ENCODE peak calls at places on chromosomes 7 and 10, in seven cellular contexts. One of them, this sample, is unnamed.
A peak's percentile ranks its signal among the peaks of the same experiment; 100 is the strongest.

GRCh38 chr10:2222631-2223030 is 485.3 kb upstream of the ADARB2 start:
- DNase-seq in astrocyte of the cerebellum: no peak
- DNase-seq in neuronal stem cell: no peak
- DNase-seq in colonic mucosa: no peak
- DNase-seq in cardiac muscle cell: no peak
- DNase-seq in right atrium auricular region: no peak
- DNase-seq in A549: no peak
- DNase-seq in this sample: no peak

GRCh38 chr7:21450876-21451275 is 23.0 kb downstream of the SP4 start:
- DNase-seq in astrocyte of the cerebellum: no peak
- DNase-seq in cardiac muscle cell: no peak
- DNase-seq in right atrium auricular region: no peak
- DNase-seq in colonic mucosa: no peak
- DNase-seq in neuronal stem cell: no peak
- DNase-seq in A549: no peak
- DNase-seq in this sample: no peak

GRCh38 chr10:116848912-116849270 is 408 bp upstream of the ENO4 start:
- DNase-seq in astrocyte of the cerebellum: no peak
- DNase-seq in cardiac muscle cell: no peak
- DNase-seq in neuronal stem cell: no peak
- DNase-seq in colonic mucosa: no peak
- DNase-seq in right atrium auricular region: no peak
- DNase-seq in A549: no peak
- DNase-seq in this sample: no peak

GRCh38 chr7:7122033-7122478 is 60.3 kb upstream of the C1GALT1 start:
- DNase-seq in cardiac muscle cell: no peak
- DNase-seq in astrocyte of the cerebellum: no peak
- DNase-seq in right atrium auricular region: no peak
- DNase-seq in colonic mucosa: no peak
- DNase-seq in A549: no peak
- DNase-seq in neuronal stem cell: no peak
- DNase-seq in this sample: no peak

GRCh38 chr7:103702454-103702853 is 256.4 kb upstream of the SLC26A5 start:
- DNase-seq in right atrium auricular region: no peak
- DNase-seq in A549: no peak
- DNase-seq in astrocyte of the cerebellum: no peak
- DNase-seq in colonic mucosa: no peak
- DNase-seq in cardiac muscle cell: no peak
- DNase-seq in neuronal stem cell: no peak
- DNase-seq in this sample: no peak

GRCh38 chr7:50787825-50788224 is 5.1 kb upstream of the GRB10 start:
- DNase-seq in neuronal stem cell: no peak
- DNase-seq in cardiac muscle cell: no peak
- DNase-seq in A549: no peak
- DNase-seq in astrocyte of the cerebellum: no peak
- DNase-seq in right atrium auricular region: no peak
- DNase-seq in colonic mucosa: no peak
- DNase-seq in this sample: no peak

GRCh38 chr7:64879097-64879730 is 23.9 kb upstream of the ZNF273 start:
- DNase-seq in colonic mucosa: peak; percentile 12
- DNase-seq in right atrium auricular region: peak; percentile 38
- DNase-seq in cardiac muscle cell: no peak
- DNase-seq in A549: no peak
- DNase-seq in neuronal stem cell: no peak
- DNase-seq in astrocyte of the cerebellum: no peak
- DNase-seq in this sample: peak; percentile 43

GRCh38 chr10:114720685-114721278 is 62.7 kb upstream of the ABLIM1 start:
- DNase-seq in right atrium auricular region: no peak
- DNase-seq in astrocyte of the cerebellum: no peak
- DNase-seq in cardiac muscle cell: peak; percentile 91
- DNase-seq in A549: no peak
- DNase-seq in colonic mucosa: no peak
- DNase-seq in neuronal stem cell: no peak
- DNase-seq in this sample: no peak

GRCh38 chr7:93461350-93461749 is 113.2 kb downstream of the CALCR start:
- DNase-seq in cardiac muscle cell: no peak
- DNase-seq in A549: no peak
- DNase-seq in neuronal stem cell: no peak
- DNase-seq in colonic mucosa: no peak
- DNase-seq in astrocyte of the cerebellum: no peak
- DNase-seq in right atrium auricular region: no peak
- DNase-seq in this sample: no peak

GRCh38 chr10:96448021-96448457 is 65.7 kb downstream of the TLL2 start:
- DNase-seq in colonic mucosa: no peak
- DNase-seq in cardiac muscle cell: no peak
- DNase-seq in neuronal stem cell: no peak
- DNase-seq in right atrium auricular region: no peak
- DNase-seq in astrocyte of the cerebellum: peak; percentile 22
- DNase-seq in A549: no peak
- DNase-seq in this sample: no peak

DNA sequence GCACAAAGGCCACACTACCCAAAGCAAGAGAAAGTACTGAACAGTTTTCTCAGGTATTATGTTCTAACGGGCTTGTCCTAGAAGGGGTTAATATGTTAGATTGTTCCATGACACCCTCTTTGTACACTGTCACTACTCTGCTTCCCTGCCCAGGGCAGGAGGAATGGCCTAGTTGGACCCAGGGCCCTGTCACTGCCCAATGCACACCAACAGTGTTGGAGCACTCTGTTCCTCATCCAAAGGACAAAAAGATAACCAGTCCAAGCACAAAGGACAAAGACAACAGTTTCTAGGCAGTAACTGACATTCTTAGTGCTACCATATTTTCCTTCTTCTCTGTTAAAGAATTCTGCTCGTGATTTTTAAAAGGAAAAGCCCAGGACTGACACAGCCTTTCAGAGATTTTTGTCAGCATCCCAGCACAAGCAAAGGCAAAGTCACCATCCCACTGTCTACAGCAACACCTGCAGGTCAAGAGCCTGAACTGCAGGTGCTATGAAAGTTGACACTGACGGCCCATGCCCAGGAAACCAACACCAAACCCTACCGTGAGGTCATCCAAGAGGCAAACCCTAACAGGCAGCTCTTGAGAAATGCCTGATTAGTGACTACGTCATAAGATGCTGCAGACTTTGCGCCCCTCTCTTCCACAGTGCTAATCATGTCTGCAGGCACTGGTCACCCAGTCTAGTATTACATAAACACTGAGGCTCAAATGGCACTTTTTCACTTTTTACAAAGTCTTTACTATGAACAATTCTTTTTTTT is 13.2 kb downstream of the NUDCD3 start:
- DNase-seq in A549: peak; percentile 84
- DNase-seq in cardiac muscle cell: peak; percentile 75
- DNase-seq in neuronal stem cell: peak; percentile 62
- DNase-seq in astrocyte of the cerebellum: peak; percentile 48
- DNase-seq in colonic mucosa: peak; percentile 42
- DNase-seq in right atrium auricular region: peak; percentile 71
- DNase-seq in this sample: peak; percentile 38
- H3K4me3 ChIP-seq in A549: no peak overlapping the region
- H3K4me3 ChIP-seq in cardiac muscle cell: no peak overlapping the region
- H3K4me3 ChIP-seq in neuronal stem cell: no peak overlapping the region
- H3K4me3 ChIP-seq in astrocyte of the cerebellum: no peak overlapping the region
- H3K4me3 ChIP-seq in colonic mucosa: no peak overlapping the region
- H3K4me3 ChIP-seq in right atrium auricular region: no peak overlapping the region
- H3K4me3 ChIP-seq in this sample: no peak overlapping the region

GRCh38 chr7:101688183-101688831 is 59.2 kb upstream of the MYL10 start:
- DNase-seq in A549: peak; percentile 85
- DNase-seq in cardiac muscle cell: peak; percentile 83
- DNase-seq in colonic mucosa: peak; percentile 87
- DNase-seq in neuronal stem cell: peak; percentile 79
- DNase-seq in astrocyte of the cerebellum: no peak
- DNase-seq in right atrium auricular region: peak; percentile 73
- DNase-seq in this sample: peak; percentile 36

GRCh38 chr7:101687081-101687480 is 58.0 kb upstream of the MYL10 start:
- DNase-seq in neuronal stem cell: no peak
- DNase-seq in astrocyte of the cerebellum: no peak
- DNase-seq in right atrium auricular region: no peak
- DNase-seq in cardiac muscle cell: no peak
- DNase-seq in A549: no peak
- DNase-seq in colonic mucosa: no peak
- DNase-seq in this sample: no peak

GRCh38 chr7:101686030-101686429 is 56.9 kb upstream of the MYL10 start:
- DNase-seq in neuronal stem cell: no peak
- DNase-seq in colonic mucosa: no peak
- DNase-seq in A549: no peak
- DNase-seq in astrocyte of the cerebellum: no peak
- DNase-seq in right atrium auricular region: no peak
- DNase-seq in cardiac muscle cell: no peak
- DNase-seq in this sample: peak; percentile 44

GRCh38 chr7:101688995-101689907 is 60.2 kb upstream of the MYL10 start:
- DNase-seq in right atrium auricular region: no peak
- DNase-seq in colonic mucosa: no peak
- DNase-seq in A549: no peak
- DNase-seq in cardiac muscle cell: no peak
- DNase-seq in astrocyte of the cerebellum: no peak
- DNase-seq in neuronal stem cell: no peak
- DNase-seq in this sample: no peak

DNA sequence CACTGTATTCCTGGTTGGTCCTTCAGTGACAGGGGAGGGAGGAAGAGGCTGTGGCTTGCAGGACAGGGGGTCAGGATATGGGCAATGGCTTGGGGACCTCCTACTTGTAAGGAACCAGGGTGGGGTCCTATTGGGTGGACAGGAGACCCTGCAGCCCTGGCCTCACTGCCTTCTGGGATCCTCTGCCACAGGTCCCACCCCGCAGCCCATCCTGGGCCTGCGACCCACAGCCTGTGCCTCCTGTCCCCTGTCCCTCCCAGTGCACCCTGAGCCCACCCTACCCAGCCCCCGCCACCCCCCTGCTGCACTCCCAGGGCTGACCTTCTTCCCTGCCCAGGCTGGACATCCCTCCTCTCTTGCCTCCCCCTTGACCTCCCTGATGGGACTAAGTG is 58.7 kb upstream of the MYL10 start:
- DNase-seq in astrocyte of the cerebellum: no peak
- DNase-seq in right atrium auricular region: no peak
- DNase-seq in colonic mucosa: no peak
- DNase-seq in cardiac muscle cell: no peak
- DNase-seq in neuronal stem cell: no peak
- DNase-seq in A549: no peak
- DNase-seq in this sample: no peak
- H3K4me3 ChIP-seq in astrocyte of the cerebellum: no peak overlapping the region
- H3K4me3 ChIP-seq in right atrium auricular region: no peak overlapping the region
- H3K4me3 ChIP-seq in colonic mucosa: no peak overlapping the region
- H3K4me3 ChIP-seq in cardiac muscle cell: no peak overlapping the region
- H3K4me3 ChIP-seq in neuronal stem cell: no peak overlapping the region
- H3K4me3 ChIP-seq in A549: peak overlapping the region; percentile 34
- H3K4me3 ChIP-seq in this sample: no peak overlapping the region

GRCh38 chr7:24441331-24442059 is 131.8 kb upstream of the PALS2 start:
- DNase-seq in neuronal stem cell: no peak
- DNase-seq in cardiac muscle cell: no peak
- DNase-seq in right atrium auricular region: no peak
- DNase-seq in astrocyte of the cerebellum: no peak
- DNase-seq in colonic mucosa: no peak
- DNase-seq in A549: no peak
- DNase-seq in this sample: no peak
- H3K4me3 ChIP-seq in neuronal stem cell: no peak overlapping the region
- H3K4me3 ChIP-seq in cardiac muscle cell: no peak overlapping the region
- H3K4me3 ChIP-seq in right atrium auricular region: no peak overlapping the region
- H3K4me3 ChIP-seq in astrocyte of the cerebellum: no peak overlapping the region
- H3K4me3 ChIP-seq in colonic mucosa: no peak overlapping the region
- H3K4me3 ChIP-seq in A549: no peak overlapping the region
- H3K4me3 ChIP-seq in this sample: no peak overlapping the region

GRCh38 chr10:23826399-23826798 is 382.5 kb upstream of the KIAA1217 start:
- DNase-seq in right atrium auricular region: no peak
- DNase-seq in A549: no peak
- DNase-seq in cardiac muscle cell: peak; percentile 80
- DNase-seq in colonic mucosa: no peak
- DNase-seq in neuronal stem cell: peak; percentile 40
- DNase-seq in astrocyte of the cerebellum: no peak
- DNase-seq in this sample: peak; percentile 11
- H3K4me3 ChIP-seq in right atrium auricular region: no peak overlapping the region
- H3K4me3 ChIP-seq in A549: no peak overlapping the region
- H3K4me3 ChIP-seq in cardiac muscle cell: no peak overlapping the region
- H3K4me3 ChIP-seq in colonic mucosa: no peak overlapping the region
- H3K4me3 ChIP-seq in neuronal stem cell: no peak overlapping the region
- H3K4me3 ChIP-seq in astrocyte of the cerebellum: no peak overlapping the region
- H3K4me3 ChIP-seq in this sample: no peak overlapping the region

DNA sequence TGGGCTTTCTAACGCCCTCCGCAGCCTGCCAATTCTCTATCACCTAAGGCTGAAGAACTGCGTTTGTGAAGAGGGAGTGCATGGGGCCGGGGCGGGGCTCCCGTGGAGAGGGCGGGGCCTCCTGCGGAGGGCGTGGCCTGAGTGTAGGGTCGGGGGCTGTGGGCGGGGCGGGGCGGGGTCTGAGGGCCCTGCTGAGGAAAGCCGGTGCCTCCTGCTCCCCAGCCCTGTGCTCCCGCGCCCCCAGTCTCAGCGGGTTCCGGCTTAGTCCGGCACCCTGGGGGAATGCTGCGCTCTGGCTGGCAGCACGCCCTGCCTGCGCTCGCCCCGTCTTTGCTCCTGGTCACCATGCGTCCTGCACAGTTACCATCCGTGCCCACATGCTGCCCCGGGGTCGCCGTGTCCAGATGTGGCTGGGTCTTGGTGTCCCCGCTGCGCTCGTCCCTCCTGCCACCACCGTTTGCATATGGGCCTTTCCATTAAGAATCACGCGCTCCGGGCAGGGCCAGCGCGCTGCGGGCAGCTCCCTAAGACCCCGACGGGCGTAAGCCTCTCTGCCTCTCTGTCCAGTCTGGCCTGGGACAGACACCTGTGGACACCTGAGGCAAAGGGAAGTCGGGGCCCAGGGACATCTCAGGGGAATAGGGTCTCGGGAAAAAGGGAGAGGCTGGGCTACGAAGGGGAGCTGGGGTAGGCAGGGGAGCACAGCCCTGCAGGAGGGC is 144.0 kb upstream of the RET start:
- DNase-seq in colonic mucosa: peak; percentile 34
- DNase-seq in astrocyte of the cerebellum: no peak
- DNase-seq in neuronal stem cell: peak; percentile 74
- DNase-seq in right atrium auricular region: no peak
- DNase-seq in A549: no peak
- DNase-seq in cardiac muscle cell: peak; percentile 53
- DNase-seq in this sample: no peak
- H3K4me3 ChIP-seq in colonic mucosa: peak overlapping the region; percentile 23
- H3K4me3 ChIP-seq in astrocyte of the cerebellum: no peak overlapping the region
- H3K4me3 ChIP-seq in neuronal stem cell: no peak overlapping the region
- H3K4me3 ChIP-seq in right atrium auricular region: no peak overlapping the region
- H3K4me3 ChIP-seq in A549: no peak overlapping the region
- H3K4me3 ChIP-seq in cardiac muscle cell: peak overlapping the region; percentile 14
- H3K4me3 ChIP-seq in this sample: no peak overlapping the region

DNA sequence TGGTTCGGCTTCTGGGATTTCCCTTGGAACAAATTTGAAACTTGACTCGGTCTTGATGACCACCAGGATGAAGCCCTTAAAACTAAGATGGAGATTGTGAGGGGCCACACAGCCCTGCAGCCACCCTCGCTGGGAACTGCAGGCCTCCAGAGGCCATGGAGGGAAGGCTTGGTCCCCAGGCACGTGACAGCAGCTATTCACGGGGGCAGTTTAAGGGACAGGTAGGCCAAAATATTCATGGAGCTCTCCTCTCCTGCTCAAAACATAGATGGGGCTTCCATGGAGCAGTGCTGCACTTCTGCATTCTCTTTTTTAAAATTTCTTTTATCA is 137.0 kb downstream of the ADCY1 start:
- DNase-seq in right atrium auricular region: no peak
- DNase-seq in A549: no peak
- DNase-seq in colonic mucosa: no peak
- DNase-seq in cardiac muscle cell: no peak
- DNase-seq in astrocyte of the cerebellum: no peak
- DNase-seq in neuronal stem cell: no peak
- DNase-seq in this sample: no peak
- H3K4me3 ChIP-seq in right atrium auricular region: no peak overlapping the region
- H3K4me3 ChIP-seq in A549: no peak overlapping the region
- H3K4me3 ChIP-seq in colonic mucosa: no peak overlapping the region
- H3K4me3 ChIP-seq in cardiac muscle cell: no peak overlapping the region
- H3K4me3 ChIP-seq in astrocyte of the cerebellum: no peak overlapping the region
- H3K4me3 ChIP-seq in neuronal stem cell: no peak overlapping the region
- H3K4me3 ChIP-seq in this sample: no peak overlapping the region

This sample was measured in Jurkat, Clone E6-1.